ENCODE peak calls at places on chromosome 7, in eight cellular contexts. D is fibroblast of the aortic adventitia, O is cardiac muscle cell, C is Caki2, T is NCI-H345, W is epithelial cell of esophagus, M is Right ventricle myocardium superior, V is OCI-M1. B is an unnamed sample.

GRCh38 chr7:26202019-26202985 is 757 bp downstream of the CBX3 start:
- DNase-seq in O (peak; percentile 66), M (peak; percentile 75), W (peak; percentile 39), V (peak; percentile 58), D (no peak), C (peak; percentile 37), T (peak; percentile 34), B (peak; percentile 59)

GRCh38 chr7:150631084-150631824 is 931 bp downstream of the GIMAP6 start:
- DNase-seq in D (no peak), M (peak; percentile 69), C (no peak), O (no peak), V (no peak), T (no peak), W (no peak), B (no peak)

GRCh38 chr7:127629268-127629854 is 11.4 kb upstream of the PAX4 start:
- DNase-seq in C (no peak), V (peak; percentile 5), T (peak; percentile 16), D (no peak), M (no peak), W (peak; percentile 37), O (peak; percentile 61), B (no peak)

GRCh38 chr7:115724400-115725056 is 306.0 kb downstream of the TFEC start:
- DNase-seq in W (peak; percentile 20), M (no peak), C (peak; percentile 30), V (no peak), O (peak; percentile 58), T (peak; percentile 96), D (no peak), B (no peak)

GRCh38 chr7:108570146-108570755 is 577 bp downstream of the DNAJB9 start:
- DNase-seq in V (peak; percentile 63), O (peak; percentile 57), T (peak; percentile 15), W (peak; percentile 78), C (peak; percentile 53), M (no peak), D (peak; percentile 50), B (peak; percentile 62)

GRCh38 chr7:155458317-155459132 is 596 bp downstream of the EN2 start:
- DNase-seq in D (no peak), M (no peak), C (no peak), O (no peak), V (no peak), T (no peak), W (no peak), B (no peak)

GRCh38 chr7:27155816-27156507 is 513 bp downstream of the HOXA7 start:
- DNase-seq in C (peak; percentile 54), W (peak; percentile 32), M (no peak), T (no peak), D (no peak), V (no peak), O (no peak), B (no peak)

GRCh38 chr7:27124096-27124978 is 6.2 kb downstream of the HOXA4 start:
- DNase-seq in V (no peak), M (no peak), D (peak; percentile 73), C (peak; percentile 78), T (no peak), O (no peak), W (no peak), B (no peak)

GRCh38 chr7:68050627-68051026 is 1054.0 kb downstream of the TYW1 start:
- DNase-seq in M (no peak), C (no peak), T (no peak), D (no peak), W (no peak), O (no peak), V (no peak), B (no peak)

GRCh38 chr7:13751771-13752170 is 237.7 kb downstream of the ETV1 start:
- DNase-seq in M (no peak), T (no peak), W (no peak), V (no peak), C (no peak), D (peak; percentile 1), O (no peak), B (no peak)

GRCh38 chr7:157890921-157891401 is 554.2 kb downstream of the DNAJB6 start:
- DNase-seq in V (no peak), T (no peak), M (no peak), C (no peak), O (no peak), D (no peak), W (no peak), B (no peak)

GRCh38 chr7:78473902-78474301 is 675.3 kb downstream of the PHTF2 start:
- DNase-seq in M (no peak), W (no peak), O (peak; percentile 46), D (no peak), V (no peak), T (no peak), C (no peak), B (no peak)

GRCh38 chr7:117590191-117590590 is 110.4 kb downstream of the CFTR start:
- DNase-seq in O (no peak), V (no peak), D (no peak), W (no peak), M (no peak), C (no peak), T (no peak), B (no peak)

GRCh38 chr7:103369430-103369829 is 22.0 kb downstream of the PSMC2 start:
- DNase-seq in W (no peak), T (no peak), V (no peak), D (no peak), M (no peak), O (no peak), C (no peak), B (no peak)

GRCh38 chr7:87895363-87895762 is 19.1 kb downstream of the DBF4 start:
- DNase-seq in O (no peak), T (no peak), V (no peak), C (no peak), M (no peak), W (no peak), D (no peak), B (no peak)